ENCODE peak calls at places on chromosomes 13 and 19, in five cellular contexts. I is HCT116, S is Panc1, H is psoas muscle, R is epithelial cell of esophagus. E is an unnamed sample.

GRCh38 chr19:40605201-40605971 is 4.2 kb downstream of the LTBP4 start:
- DNase-seq in H (peak), I (peak), R (peak), S (no peak), E (no peak)

GRCh38 chr13:99312493-99312883 is 5.3 kb upstream of the GPR183 start:
- DNase-seq in R (peak), I (no peak), H (peak), S (no peak), E (peak)

GRCh38 chr13:64753606-64754005 is 2476.5 kb downstream of the PCDH9 start:
- DNase-seq in S (no peak), R (peak), H (no peak), I (no peak), E (no peak)

GRCh38 chr19:35721374-35721773 is 3.6 kb downstream of the KMT2B start:
- DNase-seq in R (no peak), S (no peak), I (no peak), H (no peak), E (no peak)

GRCh38 chr13:94795292-94795691 is 82.9 kb upstream of the SOX21 start:
- DNase-seq in S (no peak), H (no peak), R (no peak), I (no peak), E (no peak)

GRCh38 chr19:2969104-2969504 is 8.3 kb upstream of the TLE6 start:
- DNase-seq in H (no peak), I (no peak), S (no peak), R (no peak), E (no peak)

GRCh38 chr19:22634450-22634827 is 315 bp downstream of the ZNF492 start:
- DNase-seq in H (no peak), I (no peak), S (no peak), R (no peak), E (no peak)

GRCh38 chr13:23695711-23696512 is 125.7 kb downstream of the TNFRSF19 start:
- DNase-seq in I (no peak), S (no peak), H (peak), R (peak), E (no peak)

GRCh38 chr19:2488942-2489731 is 13.2 kb downstream of the GADD45B start:
- DNase-seq in H (peak), S (no peak), I (no peak), R (peak), E (no peak)

GRCh38 chr13:58852076-58852475 is 1220.5 kb downstream of the PCDH17 start:
- DNase-seq in S (no peak), I (no peak), H (no peak), R (peak), E (no peak)

GRCh38 chr13:112456138-112457056 is 80.2 kb downstream of the SPACA7 start:
- DNase-seq in S (no peak), R (no peak), I (no peak), H (no peak), E (no peak)

GRCh38 chr13:113179374-113180230 is 21.2 kb downstream of the PROZ start:
- DNase-seq in H (no peak), S (no peak), I (no peak), R (no peak), E (no peak)

GRCh38 chr13:39016789-39017188 is 21.1 kb downstream of the PROSER1 start:
- DNase-seq in H (no peak), S (no peak), I (peak), R (peak), E (no peak)

GRCh38 chr19:15563325-15563794 is 51.7 kb upstream of the CYP4F8 start:
- DNase-seq in R (no peak), S (no peak), H (no peak), I (no peak), E (no peak)

GRCh38 chr13:54636231-54636630 is 1607.6 kb downstream of the OLFM4 start:
- DNase-seq in I (no peak), S (no peak), R (no peak), H (no peak), E (no peak)

GRCh38 chr19:33193864-33194362 is at the start of gene LRP3:
- DNase-seq in I (no peak), R (peak), S (no peak), H (peak), E (no peak)

GRCh38 chr19:52621376-52621775 is 16.8 kb downstream of the ZNF83 start:
- DNase-seq in R (no peak), I (no peak), S (no peak), H (no peak), E (no peak)

GRCh38 chr19:52626915-52627314 is 11.2 kb downstream of the ZNF83 start:
- DNase-seq in R (no peak), H (no peak), S (no peak), I (no peak), E (no peak)

DNA sequence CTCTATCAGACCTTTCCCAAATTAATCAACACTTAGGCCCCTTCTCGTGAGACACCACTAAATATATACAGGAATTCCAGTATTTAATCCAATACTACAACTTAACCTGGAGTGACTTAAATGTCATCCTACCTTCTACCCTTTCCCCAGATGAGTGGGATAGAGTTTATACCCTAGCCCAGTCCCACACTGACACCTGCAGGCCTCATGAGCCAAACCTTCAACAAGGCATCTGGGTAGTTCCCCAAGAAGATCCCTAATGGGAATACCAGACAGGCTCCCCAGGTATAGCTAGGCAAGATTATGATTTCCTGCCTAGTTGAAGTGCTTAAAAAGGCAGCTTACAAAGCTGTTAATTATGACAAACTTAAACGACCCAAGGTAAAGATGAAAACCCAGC is 15.9 kb downstream of the ZNF83 start:
- DNase-seq in S (no peak), H (no peak), R (no peak), I (no peak), E (no peak)
- H3K4me3 ChIP-seq in S (no peak), H (no peak), R (no peak), I (no peak), E (no peak)

DNA sequence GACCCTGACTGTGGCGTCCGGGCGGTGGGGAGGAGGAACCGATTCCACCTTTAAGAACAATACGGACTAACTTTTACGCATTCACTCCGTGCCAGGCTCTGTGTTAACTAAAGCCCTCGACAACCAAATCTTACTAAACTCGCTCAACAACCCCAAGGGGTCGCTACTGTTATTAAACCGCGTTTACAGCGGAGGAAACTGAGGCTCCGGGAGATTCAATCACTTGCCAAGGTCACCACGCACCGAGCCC is 1.2 kb downstream of the SAMD1 start:
- DNase-seq in R (no peak), I (no peak), S (no peak), H (no peak), E (no peak)
- TF ChIP-seq CTCF in R (peak), I (peak), S (no peak), H (no peak), E (peak)

DNA sequence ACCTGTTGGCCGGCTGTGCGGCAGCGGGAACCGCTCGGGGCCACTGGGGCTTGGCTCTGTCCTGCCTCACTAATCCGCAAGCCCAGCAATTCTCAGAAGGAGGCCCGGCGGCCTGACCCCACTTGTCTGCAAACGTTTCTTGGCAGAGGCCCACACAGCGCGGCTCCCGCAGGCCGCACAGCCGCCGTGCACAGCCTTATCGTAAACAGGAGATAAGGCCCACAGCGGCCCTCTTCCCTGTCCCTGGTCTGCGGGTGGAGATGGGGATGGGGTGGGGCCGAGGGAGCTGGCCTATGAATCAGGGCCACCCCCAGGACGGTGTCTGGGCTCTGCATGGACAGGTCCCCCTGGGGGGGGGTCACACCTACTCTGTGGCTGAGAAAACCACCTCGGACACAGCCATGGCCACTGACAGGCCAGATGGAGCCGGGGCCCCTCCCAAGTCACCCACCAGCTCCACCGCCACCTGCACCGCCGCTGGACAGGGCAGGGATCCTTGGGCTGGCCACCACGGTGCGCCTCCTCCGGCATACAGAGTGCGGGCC is 47.8 kb downstream of the COMP start:
- DNase-seq in I (no peak), S (no peak), R (peak), H (no peak), E (no peak)
- H3K4me3 ChIP-seq in I (no peak), S (no peak), R (no peak), H (no peak), E (no peak)

GRCh38 chr13:97124237-97124636 is 97.9 kb upstream of the MBNL2 start:
- DNase-seq in H (no peak), S (no peak), R (no peak), I (no peak), E (no peak)

GRCh38 chr13:97127842-97128241 is 94.3 kb upstream of the MBNL2 start:
- DNase-seq in S (no peak), H (no peak), R (no peak), I (no peak), E (no peak)

GRCh38 chr13:97122381-97122996 is 99.6 kb upstream of the MBNL2 start:
- DNase-seq in H (no peak), I (peak), S (no peak), R (peak), E (no peak)

GRCh38 chr13:97125810-97126738 is 96.1 kb upstream of the MBNL2 start:
- DNase-seq in R (peak), H (peak), I (no peak), S (no peak), E (no peak)

DNA sequence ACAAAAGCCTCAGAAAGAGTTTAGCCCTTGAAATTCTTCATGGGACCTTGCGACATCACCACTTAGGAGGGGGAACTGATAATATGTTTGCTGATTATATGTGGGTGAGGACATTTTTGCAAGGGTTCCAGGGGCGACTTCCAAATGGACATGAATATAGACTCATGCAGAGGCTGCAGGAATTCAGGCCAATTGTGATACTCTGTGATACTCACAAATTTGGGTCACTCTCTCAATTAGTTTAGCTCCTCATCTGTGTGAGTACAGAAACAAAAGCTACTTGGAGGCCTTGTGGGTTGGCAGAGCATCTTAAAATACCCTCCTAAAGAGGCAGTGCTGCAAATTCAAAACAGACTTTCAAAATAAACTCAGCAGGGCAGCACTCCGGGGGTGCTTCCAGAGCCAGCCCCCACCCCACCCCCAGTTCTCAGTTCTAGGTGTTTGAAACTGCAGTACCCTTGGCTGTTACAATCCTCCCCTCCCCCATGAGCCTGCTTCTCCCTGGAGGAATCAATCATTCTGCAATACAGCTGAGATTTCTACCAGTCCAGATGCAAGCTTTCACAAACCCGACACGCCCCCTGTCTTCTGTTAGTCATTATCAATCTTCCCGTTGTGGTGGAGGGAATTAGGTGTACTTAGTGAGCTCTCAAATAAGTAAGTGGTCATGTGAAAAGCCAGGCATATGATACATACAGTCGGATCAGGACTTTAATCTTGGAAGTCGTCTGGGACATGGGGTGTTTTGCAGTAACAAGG is 96.9 kb upstream of the MBNL2 start:
- DNase-seq in S (no peak), H (peak), R (peak), I (peak), E (no peak)
- TF ChIP-seq CTCF in S (no peak), H (no peak), R (no peak), I (peak), E (no peak)

DNA sequence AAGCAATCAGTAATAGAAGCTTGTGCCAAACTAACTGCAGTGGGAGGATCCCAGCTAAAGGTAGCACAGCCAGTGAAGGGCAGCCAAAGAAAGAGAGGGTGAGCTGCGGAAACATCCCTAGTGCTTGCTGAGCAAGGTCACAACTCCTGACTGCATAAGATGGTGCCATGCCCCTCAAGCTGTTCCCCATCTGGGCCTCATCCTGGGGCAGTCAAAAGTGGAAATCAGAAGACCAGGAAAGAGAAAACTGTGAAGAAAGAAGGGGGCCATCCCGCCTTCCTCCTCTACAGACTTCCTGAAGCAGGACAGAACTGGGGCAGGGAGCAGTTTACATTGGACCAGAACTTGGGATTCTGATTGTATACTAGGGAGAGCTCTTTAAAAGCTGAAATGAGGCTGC is 159.2 kb downstream of the TNFSF13B start:
- DNase-seq in R (no peak), S (no peak), H (no peak), I (no peak), E (no peak)
- H3K4me3 ChIP-seq in R (no peak), S (no peak), H (no peak), I (no peak), E (no peak)

DNA sequence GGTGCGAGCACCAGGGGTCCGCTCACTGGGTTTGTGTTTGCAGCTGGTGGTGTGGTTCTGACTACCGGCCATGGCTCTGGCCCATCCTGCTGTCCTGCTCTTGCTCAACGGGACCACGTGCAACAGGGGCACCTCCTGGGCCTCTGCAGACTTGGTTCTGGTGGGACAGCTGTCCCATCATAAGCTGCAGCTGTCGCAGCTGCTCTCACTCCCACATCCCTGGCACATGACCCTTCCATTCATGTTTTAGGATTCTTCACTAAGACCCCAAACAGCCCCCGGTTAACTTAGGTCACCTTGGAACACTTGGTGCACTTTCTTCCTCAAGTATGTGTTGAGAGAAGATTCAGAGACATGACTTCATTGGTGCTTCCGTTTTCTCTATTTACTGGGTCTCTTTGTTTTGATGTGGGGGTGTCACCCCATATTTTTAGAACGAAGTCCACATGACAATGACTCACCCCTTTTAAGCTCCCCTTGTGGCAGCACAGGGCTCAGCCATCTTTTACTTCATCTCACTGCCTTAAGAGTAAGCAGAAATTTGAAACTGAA is 68.4 kb upstream of the ARHGEF7 start:
- DNase-seq in I (no peak), R (no peak), H (peak), S (no peak), E (no peak)
- TF ChIP-seq CTCF in I (peak), R (peak), H (peak), S (no peak), E (peak)

GRCh38 chr19:6092329-6093286 is 17.7 kb downstream of the RFX2 start:
- DNase-seq in R (peak), I (peak), S (no peak), H (peak), E (no peak)
- H3K4me3 ChIP-seq in R (peak), I (peak), S (peak), H (peak), E (peak)

GRCh38 chr13:104980571-104980970 is 1554.9 kb downstream of the EFNB2 start:
- DNase-seq in R (no peak), I (no peak), S (no peak), H (no peak), E (no peak)

GRCh38 chr13:104976964-104977363 is 1558.5 kb downstream of the EFNB2 start:
- DNase-seq in I (no peak), H (no peak), R (no peak), S (no peak), E (no peak)

GRCh38 chr13:104979281-104979680 is 1556.2 kb downstream of the EFNB2 start:
- DNase-seq in S (no peak), H (no peak), R (no peak), I (no peak), E (no peak)

GRCh38 chr13:104975272-104975671 is 1560.2 kb downstream of the EFNB2 start:
- DNase-seq in I (no peak), H (no peak), R (no peak), S (no peak), E (no peak)
- TF ChIP-seq CTCF in I (no peak), H (no peak), R (no peak), S (no peak), E (no peak)

GRCh38 chr19:8468124-8468523 is 23.3 kb downstream of the HNRNPM start:
- DNase-seq in S (no peak), R (no peak), I (no peak), H (no peak), E (no peak)
- H3K4me3 ChIP-seq in S (no peak), R (no peak), I (no peak), H (no peak), E (no peak)

DNA sequence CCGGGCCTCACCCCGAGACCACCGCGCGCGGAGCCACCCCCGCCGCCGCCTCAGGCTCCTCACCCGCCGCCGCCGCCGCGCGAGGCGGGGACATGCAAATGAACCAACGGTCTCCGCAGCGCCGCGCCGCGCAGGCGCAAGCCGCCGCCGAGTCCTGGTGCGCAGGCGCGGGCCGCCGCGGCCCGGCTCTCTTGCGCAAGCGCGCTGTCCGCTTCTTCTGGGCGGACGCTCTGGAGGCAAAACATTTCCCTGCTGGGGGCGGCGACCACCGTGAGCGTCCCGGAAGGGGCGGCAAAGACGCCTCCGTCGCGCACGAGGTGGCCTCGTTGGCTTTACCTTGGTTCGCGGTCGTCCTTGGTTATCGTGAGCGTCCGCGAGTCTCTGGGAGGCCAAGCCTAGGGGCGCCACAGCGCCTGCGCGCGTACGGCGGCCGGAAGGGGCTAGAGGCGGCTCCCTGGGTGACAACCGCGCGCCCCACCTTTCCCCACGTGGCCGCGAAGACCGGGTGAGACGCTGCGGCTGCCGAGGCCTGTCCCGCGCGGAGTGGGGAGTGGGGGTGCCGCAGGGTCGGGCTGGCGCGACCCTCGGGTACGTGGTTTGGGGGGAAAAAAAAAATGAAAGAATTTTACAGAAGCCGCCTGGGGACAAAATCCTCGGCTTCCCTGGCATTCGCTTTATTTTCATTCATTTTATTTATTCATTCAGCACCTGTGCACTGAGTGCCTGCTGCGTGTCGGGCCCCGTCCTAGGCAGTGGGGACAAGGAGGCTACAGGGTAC is at the start of the genes ARMC6 and SUGP2:
- DNase-seq in S (peak), I (peak), H (peak), R (peak), E (no peak)
- TF ChIP-seq CTCF in S (no peak), I (no peak), H (peak), R (peak), E (no peak)

E was measured in AG09309.